ENCODE peak calls at places on chromosome 7, in four cellular contexts. One of them, this sample, is unnamed.

GRCh38 chr7:6167587-6168154 is 104.8 kb downstream of the CYTH3 start:
- DNase-seq in K562: no peak
- DNase-seq in GM12878: no peak
- DNase-seq in HL-60: no peak
- DNase-seq in this sample: no peak

GRCh38 chr7:116630932-116631449 is 41.0 kb upstream of the MET start:
- DNase-seq in HL-60: no peak
- DNase-seq in GM12878: no peak
- DNase-seq in K562: peak; percentile 68
- DNase-seq in this sample: no peak

GRCh38 chr7:66735154-66735553 is 5.4 kb upstream of the RABGEF1 start:
- DNase-seq in K562: no peak
- DNase-seq in HL-60: no peak
- DNase-seq in GM12878: no peak
- DNase-seq in this sample: no peak

GRCh38 chr7:117048114-117048853 is 95.0 kb downstream of the ST7 start:
- DNase-seq in GM12878: no peak
- DNase-seq in HL-60: peak; percentile 32
- DNase-seq in K562: peak; percentile 62
- DNase-seq in this sample: no peak

GRCh38 chr7:92668564-92668963 is 78.4 kb upstream of the FAM133B start:
- DNase-seq in HL-60: no peak
- DNase-seq in GM12878: no peak
- DNase-seq in K562: no peak
- DNase-seq in this sample: no peak

GRCh38 chr7:131288446-131288845 is 39.2 kb upstream of the MKLN1 start:
- DNase-seq in HL-60: no peak
- DNase-seq in K562: peak; percentile 61
- DNase-seq in GM12878: no peak
- DNase-seq in this sample: no peak

GRCh38 chr7:85172530-85172941 is 14.3 kb downstream of the SEMA3D start:
- DNase-seq in GM12878: no peak
- DNase-seq in K562: no peak
- DNase-seq in HL-60: no peak
- DNase-seq in this sample: no peak

GRCh38 chr7:155298834-155299538 is 1.3 kb downstream of the INSIG1 start:
- DNase-seq in GM12878: peak; percentile 92
- DNase-seq in K562: peak; percentile 93
- DNase-seq in HL-60: peak; percentile 98
- DNase-seq in this sample: peak; percentile 84

GRCh38 chr7:80942261-80943041 is 23.6 kb upstream of the SEMA3C start:
- DNase-seq in HL-60: no peak
- DNase-seq in K562: no peak
- DNase-seq in GM12878: no peak
- DNase-seq in this sample: no peak

GRCh38 chr7:44622342-44623151 is 16.1 kb downstream of the OGDH start:
- DNase-seq in HL-60: no peak
- DNase-seq in GM12878: no peak
- DNase-seq in K562: no peak
- DNase-seq in this sample: no peak

GRCh38 chr7:129394982-129395906 is 39.0 kb upstream of the STRIP2 start:
- DNase-seq in K562: no peak
- DNase-seq in HL-60: peak; percentile 21
- DNase-seq in GM12878: no peak
- DNase-seq in this sample: no peak

GRCh38 chr7:77441046-77441445 is 24.9 kb upstream of the GSAP start:
- DNase-seq in K562: no peak
- DNase-seq in GM12878: no peak
- DNase-seq in HL-60: no peak
- DNase-seq in this sample: no peak

GRCh38 chr7:121286742-121287699 is 41.8 kb upstream of the WNT16 start:
- DNase-seq in K562: no peak
- DNase-seq in GM12878: no peak
- DNase-seq in HL-60: peak; percentile 72
- DNase-seq in this sample: no peak

GRCh38 chr7:156560075-156560474 is 80.5 kb upstream of the RNF32 start:
- DNase-seq in K562: peak; percentile 59
- DNase-seq in GM12878: no peak
- DNase-seq in HL-60: no peak
- DNase-seq in this sample: no peak

GRCh38 chr7:80602007-80602406 is 36.4 kb upstream of the CD36 start:
- DNase-seq in GM12878: no peak
- DNase-seq in K562: no peak
- DNase-seq in HL-60: no peak
- DNase-seq in this sample: no peak

GRCh38 chr7:19530852-19531251 is 178.0 kb downstream of the POLR1F start:
- DNase-seq in K562: no peak
- DNase-seq in HL-60: no peak
- DNase-seq in GM12878: no peak
- DNase-seq in this sample: no peak

GRCh38 chr7:49695971-49696370 is 77.5 kb upstream of the VWC2 start:
- DNase-seq in GM12878: no peak
- DNase-seq in K562: no peak
- DNase-seq in HL-60: no peak
- DNase-seq in this sample: no peak

GRCh38 chr7:136869991-136870798 is 1.7 kb downstream of the CHRM2 start:
- DNase-seq in K562: no peak
- DNase-seq in HL-60: no peak
- DNase-seq in GM12878: no peak
- DNase-seq in this sample: no peak

GRCh38 chr7:47757946-47758371 is 176.0 kb upstream of the TNS3 start:
- DNase-seq in GM12878: no peak
- DNase-seq in HL-60: no peak
- DNase-seq in K562: no peak
- DNase-seq in this sample: no peak

GRCh38 chr7:10121641-10122040 is 852.0 kb upstream of the PHF14 start:
- DNase-seq in HL-60: no peak
- DNase-seq in GM12878: no peak
- DNase-seq in K562: no peak
- DNase-seq in this sample: no peak

GRCh38 chr7:157412491-157413180 is 75.8 kb downstream of the DNAJB6 start:
- DNase-seq in K562: no peak
- DNase-seq in GM12878: no peak
- DNase-seq in HL-60: no peak
- DNase-seq in this sample: no peak

GRCh38 chr7:112157072-112157471 is 49.1 kb downstream of the DOCK4 start:
- DNase-seq in K562: no peak
- DNase-seq in HL-60: peak; percentile 62
- DNase-seq in GM12878: no peak
- DNase-seq in this sample: no peak

GRCh38 chr7:52925332-52925731 is 110.1 kb upstream of the POM121L12 start:
- DNase-seq in GM12878: no peak
- DNase-seq in K562: no peak
- DNase-seq in HL-60: no peak
- DNase-seq in this sample: no peak

GRCh38 chr7:49995681-49996080 is 97.4 kb downstream of the ZPBP start:
- DNase-seq in K562: no peak
- DNase-seq in GM12878: no peak
- DNase-seq in HL-60: no peak
- DNase-seq in this sample: no peak

GRCh38 chr7:126856691-126857291 is 395.9 kb downstream of the GRM8 start:
- DNase-seq in GM12878: no peak
- DNase-seq in HL-60: peak; percentile 6
- DNase-seq in K562: peak; percentile 15
- DNase-seq in this sample: no peak
- TF ChIP-seq SPI1 in GM12878: no peak
- TF ChIP-seq SPI1 in HL-60: no peak
- TF ChIP-seq SPI1 in K562: no peak
- TF ChIP-seq SPI1 in this sample: no peak

DNA sequence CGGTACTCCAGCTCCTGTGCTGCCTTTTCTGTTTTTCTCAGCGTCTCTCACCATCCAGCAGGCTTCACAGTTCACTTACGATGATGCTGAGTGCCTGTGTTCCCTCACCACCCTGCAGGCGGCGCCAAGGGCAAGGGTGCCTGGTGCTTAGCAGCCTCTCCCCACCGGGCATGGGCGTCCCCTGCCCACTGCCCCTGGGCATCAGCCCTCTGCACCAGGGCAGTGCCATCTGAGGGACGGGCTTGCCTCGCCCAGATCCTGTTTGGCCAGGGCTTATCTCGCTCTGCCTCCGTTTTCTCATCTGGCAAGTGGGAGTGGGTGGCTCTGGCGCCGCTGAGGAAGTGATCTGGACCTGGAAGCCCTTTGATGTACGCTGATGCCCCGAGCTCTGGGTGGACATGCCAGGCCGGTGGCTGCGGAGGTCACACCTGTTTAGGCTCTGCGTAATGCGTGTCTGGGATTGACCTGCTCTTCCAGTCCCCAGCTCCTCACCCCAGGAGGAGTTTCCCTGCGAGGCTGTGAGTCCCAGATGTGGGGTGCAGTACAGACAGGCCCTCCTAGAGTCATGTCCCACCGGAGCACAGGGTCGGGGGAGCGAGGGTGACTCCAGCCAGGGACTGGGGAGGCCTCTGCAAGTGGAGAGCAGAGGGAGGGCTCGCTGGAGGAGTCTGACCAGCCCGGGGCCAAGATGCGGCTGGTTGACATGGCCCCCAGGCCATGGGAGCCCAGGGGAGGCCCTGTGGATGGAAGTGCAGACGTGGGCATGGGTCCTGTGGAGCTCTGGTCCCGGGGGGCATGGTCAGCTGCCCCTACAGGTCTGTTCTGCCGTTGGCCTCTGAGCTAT is 11.8 kb downstream of the TTYH3 start:
- DNase-seq in HL-60: peak; percentile 62
- DNase-seq in K562: peak; percentile 49
- DNase-seq in GM12878: no peak
- DNase-seq in this sample: no peak
- TF ChIP-seq SPI1 in HL-60: no peak
- TF ChIP-seq SPI1 in K562: no peak
- TF ChIP-seq SPI1 in GM12878: no peak
- TF ChIP-seq SPI1 in this sample: no peak

GRCh38 chr7:127900116-127900515 is 131.1 kb downstream of the LRRC4 start:
- DNase-seq in K562: no peak
- DNase-seq in HL-60: no peak
- DNase-seq in GM12878: no peak
- DNase-seq in this sample: no peak

GRCh38 chr7:127901895-127902703 is 129.1 kb downstream of the LRRC4 start:
- DNase-seq in GM12878: peak; percentile 60
- DNase-seq in K562: no peak
- DNase-seq in HL-60: no peak
- DNase-seq in this sample: no peak

GRCh38 chr7:127897704-127898454 is 133.4 kb downstream of the LRRC4 start:
- DNase-seq in K562: no peak
- DNase-seq in HL-60: no peak
- DNase-seq in GM12878: no peak
- DNase-seq in this sample: no peak

GRCh38 chr7:127903913-127904705 is 127.1 kb downstream of the LRRC4 start:
- DNase-seq in HL-60: no peak
- DNase-seq in K562: no peak
- DNase-seq in GM12878: no peak
- DNase-seq in this sample: no peak

DNA sequence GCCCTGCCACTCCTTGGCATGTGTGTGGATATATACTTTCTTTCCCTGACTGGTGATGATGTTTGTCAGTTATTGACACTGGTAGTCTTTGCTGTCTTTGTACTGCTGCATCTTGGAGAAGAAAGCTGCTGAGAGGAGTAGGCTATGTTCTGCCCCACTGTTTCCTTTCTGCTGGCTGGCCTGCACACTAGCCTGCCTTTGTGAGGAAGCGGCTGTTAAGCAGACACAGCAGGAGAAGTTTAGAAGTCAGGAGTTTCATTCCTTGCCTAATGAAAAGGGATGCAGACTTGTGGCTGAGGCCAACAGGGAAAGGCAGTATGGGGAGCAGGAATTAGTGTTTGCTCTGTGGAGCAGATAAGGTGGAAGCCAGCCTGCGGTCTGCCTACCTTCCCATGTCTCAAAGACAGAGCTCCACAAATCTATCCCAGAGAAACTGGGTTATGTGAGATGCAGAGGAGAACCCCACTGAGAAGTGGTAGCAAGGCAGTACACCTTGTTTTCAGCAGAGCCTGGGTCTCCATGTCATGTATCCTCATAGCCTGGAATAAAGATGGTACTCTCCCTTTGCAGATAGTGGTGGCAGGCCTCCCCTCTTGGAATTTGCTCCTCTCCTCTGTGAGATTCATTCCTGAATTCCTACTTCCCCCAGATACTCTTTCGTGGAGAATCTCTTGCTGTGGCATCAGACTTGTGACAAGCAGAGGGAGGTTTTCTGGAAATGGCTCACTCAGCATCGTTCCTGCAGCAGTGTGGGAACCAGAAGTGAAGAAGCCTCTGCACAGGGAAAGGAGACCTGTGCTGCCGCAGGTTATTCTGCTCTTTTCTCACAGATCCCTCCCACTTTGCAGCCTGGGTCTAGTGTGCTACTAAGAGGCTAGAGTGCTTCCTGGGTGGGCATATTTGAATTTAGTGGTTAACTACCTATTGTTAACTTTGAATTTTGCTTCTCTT is 130.2 kb downstream of the LRRC4 start:
- DNase-seq in K562: no peak
- DNase-seq in HL-60: no peak
- DNase-seq in GM12878: peak; percentile 60
- DNase-seq in this sample: no peak
- TF ChIP-seq SPI1 in K562: no peak
- TF ChIP-seq SPI1 in HL-60: no peak
- TF ChIP-seq SPI1 in GM12878: no peak
- TF ChIP-seq SPI1 in this sample: no peak

GRCh38 chr7:98281757-98282652 is 519 bp downstream of the BRI3 start:
- DNase-seq in HL-60: peak; percentile 8
- DNase-seq in GM12878: no peak
- DNase-seq in K562: peak; percentile 26
- DNase-seq in this sample: no peak

GRCh38 chr7:98283887-98284222 is 2.4 kb downstream of the BRI3 start:
- DNase-seq in HL-60: peak; percentile 13
- DNase-seq in K562: no peak
- DNase-seq in GM12878: no peak
- DNase-seq in this sample: no peak

GRCh38 chr7:98284335-98285036 is 3.0 kb downstream of the BRI3 start:
- DNase-seq in GM12878: no peak
- DNase-seq in K562: no peak
- DNase-seq in HL-60: peak; percentile 82
- DNase-seq in this sample: no peak

GRCh38 chr7:98282727-98283126 is 1.2 kb downstream of the BRI3 start:
- DNase-seq in GM12878: no peak
- DNase-seq in K562: no peak
- DNase-seq in HL-60: no peak
- DNase-seq in this sample: no peak

DNA sequence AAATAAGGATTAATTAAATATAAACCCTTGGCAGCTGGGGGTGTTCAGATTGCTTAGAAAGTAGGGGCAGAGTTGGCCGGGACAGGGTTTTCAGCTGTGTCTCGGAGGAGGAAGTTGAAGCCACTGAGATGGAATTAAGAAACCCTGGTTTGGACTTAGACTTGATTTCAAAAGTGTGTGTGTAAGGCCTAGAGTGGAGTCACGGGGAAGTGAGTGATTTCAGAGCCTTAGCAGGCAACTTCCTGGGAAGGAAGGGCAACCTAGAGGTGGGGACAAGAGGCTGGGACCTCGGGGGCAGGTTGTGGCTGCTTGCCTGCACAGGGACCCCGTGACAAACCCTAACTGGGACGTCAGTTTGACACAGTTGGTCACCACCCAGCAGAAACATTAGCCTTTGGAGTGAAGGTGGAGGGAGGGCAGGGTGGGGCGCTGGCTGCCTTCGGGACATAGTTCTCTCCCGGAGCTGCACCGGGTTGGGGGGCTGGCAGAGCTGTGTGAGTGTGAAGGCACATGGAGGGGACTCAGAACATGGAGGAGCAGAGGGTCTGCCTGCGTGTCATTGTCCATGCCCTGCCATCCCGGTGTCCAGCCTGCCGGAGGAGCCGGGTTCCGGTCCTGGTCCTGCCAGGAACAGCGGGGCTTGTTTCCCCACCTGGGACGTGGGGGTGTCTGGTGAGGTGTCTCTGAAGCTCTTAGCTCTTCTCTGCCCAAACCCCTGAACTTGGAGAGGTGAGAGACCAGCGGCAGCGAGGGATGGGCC is 1.8 kb downstream of the BRI3 start:
- DNase-seq in K562: no peak
- DNase-seq in GM12878: no peak
- DNase-seq in HL-60: peak; percentile 86
- DNase-seq in this sample: no peak
- TF ChIP-seq SPI1 in K562: no peak
- TF ChIP-seq SPI1 in GM12878: no peak
- TF ChIP-seq SPI1 in HL-60: peak; percentile 68
- TF ChIP-seq SPI1 in this sample: no peak